ENCODE peak calls at places on chromosomes 1 and 21, in five cellular contexts. C is cardiac fibroblast, G is thoracic aorta, B is OCI-LY7, P is fibroblast of the aortic adventitia. N is an unnamed sample.
A peak's percentile ranks its signal among the peaks of the same experiment; 100 is the strongest.

GRCh38 chr1:234780112-234780511 is 170.1 kb upstream of the IRF2BP2 start:
- DNase-seq in C (no peak), G (no peak), B (no peak), P (no peak), N (no peak)

GRCh38 chr1:153260473-153260979 is 1.0 kb downstream of the LORICRIN start:
- DNase-seq in C (no peak), G (no peak), B (no peak), P (no peak), N (no peak)

GRCh38 chr1:218693584-218693983 is 348.4 kb downstream of the TGFB2 start:
- DNase-seq in C (no peak), G (no peak), B (no peak), P (no peak), N (no peak)

GRCh38 chr1:32200226-32201010 is at the start of gene CCDC28B:
- DNase-seq in C (peak; percentile 69), G (no peak), B (peak; percentile 61), P (peak; percentile 67), N (peak; percentile 70)

GRCh38 chr1:80915491-80915890 is 885.2 kb upstream of the ADGRL2 start:
- DNase-seq in C (no peak), G (no peak), B (no peak), P (no peak), N (no peak)

GRCh38 chr1:64745181-64745985 is 508 bp downstream of the RAVER2 start:
- DNase-seq in C (peak; percentile 37), G (no peak), B (no peak), P (peak; percentile 55), N (peak; percentile 40)

GRCh38 chr1:66436378-66437135 is 97.4 kb upstream of the SGIP1 start:
- DNase-seq in C (peak; percentile 71), G (no peak), B (peak; percentile 55), P (peak; percentile 77), N (peak; percentile 90)

GRCh38 chr1:117967472-117967871 is 37.9 kb downstream of the WDR3 start:
- DNase-seq in C (peak; percentile 52), G (no peak), B (no peak), P (peak; percentile 71), N (peak; percentile 51)

GRCh38 chr21:34795152-34796141 is 126.7 kb downstream of the CLIC6 start:
- DNase-seq in C (peak; percentile 82), G (no peak), B (no peak), P (peak; percentile 68), N (peak; percentile 80)

GRCh38 chr1:22509815-22510214 is 53.5 kb upstream of the EPHA8 start:
- DNase-seq in C (no peak), G (no peak), B (no peak), P (peak; percentile 45), N (peak; percentile 17)

GRCh38 chr1:67323087-67323486 is 15.4 kb downstream of the IL12RB2 start:
- DNase-seq in C (no peak), G (no peak), B (no peak), P (no peak), N (no peak)

GRCh38 chr1:44609412-44609767 is 64.9 kb downstream of the TMEM53 start:
- DNase-seq in C (peak; percentile 60), G (no peak), B (peak; percentile 47), P (peak; percentile 62), N (peak; percentile 45)

GRCh38 chr1:155698382-155699038 is 9.6 kb downstream of the DAP3 start:
- DNase-seq in C (peak; percentile 60), G (no peak), B (no peak), P (peak; percentile 71), N (peak; percentile 71)

GRCh38 chr21:17818158-17819113 is 720 bp downstream of the C21orf91 start:
- DNase-seq in C (peak; percentile 36), G (no peak), B (peak; percentile 78), P (peak; percentile 35), N (peak; percentile 20)

GRCh38 chr21:17819878-17820232 is 699 bp upstream of the C21orf91 start:
- DNase-seq in C (no peak), G (peak; percentile 7), B (peak; percentile 87), P (no peak), N (no peak)

GRCh38 chr21:17823846-17824245 is 4.7 kb upstream of the C21orf91 start:
- DNase-seq in C (no peak), G (no peak), B (no peak), P (no peak), N (no peak)

GRCh38 chr21:17819114-17819877 is at the start of gene C21orf91:
- DNase-seq in C (peak; percentile 87), G (peak; percentile 47), B (peak; percentile 94), P (peak; percentile 90), N (peak; percentile 90)

DNA sequence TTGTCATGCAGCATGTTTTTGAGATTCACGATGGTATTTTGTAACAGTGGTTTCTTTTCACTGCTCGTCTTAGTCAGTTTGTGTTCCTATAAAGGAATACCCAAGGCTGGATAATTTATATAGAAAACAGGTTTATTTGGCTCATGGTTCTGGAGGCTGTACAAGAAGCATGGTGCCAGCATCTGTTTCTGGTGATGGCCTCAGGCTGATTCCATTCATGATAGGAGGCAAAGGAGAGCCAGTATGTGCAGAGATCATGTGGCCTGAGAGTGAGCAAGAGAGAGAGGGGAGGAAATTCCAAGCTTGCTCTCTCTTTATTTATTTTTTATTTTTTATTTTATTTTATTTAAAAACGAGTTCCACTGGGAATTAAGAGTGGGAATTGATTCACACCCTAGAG is 2.0 kb upstream of the C21orf91 start:
- DNase-seq in C (no peak), G (no peak), B (no peak), P (no peak), N (no peak)
- H3K4me3 ChIP-seq in C (no peak overlapping the region), G (no peak overlapping the region), B (peak overlapping the region; percentile 89), P (no peak overlapping the region), N (no peak overlapping the region)

GRCh38 chr1:14773621-14774020 is 175.1 kb downstream of the KAZN start:
- DNase-seq in C (no peak), G (no peak), B (no peak), P (no peak), N (no peak)
- TF ChIP-seq CTCF in C (no peak), G (no peak), B (no peak), P (no peak), N (no peak)

DNA sequence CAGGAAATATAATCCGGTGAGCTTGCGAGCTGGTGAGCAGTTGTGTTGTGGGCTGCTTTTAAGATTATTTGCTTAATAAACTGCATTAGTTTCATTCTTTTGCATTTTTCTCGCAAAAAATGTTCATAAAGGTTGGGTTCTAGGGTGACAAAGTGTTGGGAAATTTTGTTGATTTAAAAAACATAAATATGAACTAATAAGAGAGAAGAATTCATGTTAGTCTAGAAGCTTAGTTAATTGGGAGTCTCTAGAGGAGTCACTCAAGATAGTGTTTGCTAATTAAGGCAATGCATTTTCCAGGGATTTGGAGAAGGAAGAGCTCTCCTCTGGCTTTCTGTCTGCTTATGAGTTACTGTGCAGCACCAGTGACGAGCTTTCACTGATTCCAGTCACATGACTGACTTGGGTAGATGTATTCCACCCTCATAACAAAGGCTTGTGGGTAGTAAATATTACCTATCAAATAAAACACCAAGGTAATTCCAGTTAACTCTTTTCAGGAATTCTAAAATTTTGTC is 417.0 kb downstream of the PTBP2 start:
- DNase-seq in C (no peak), G (no peak), B (no peak), P (peak; percentile 7), N (no peak)
- H3K4me3 ChIP-seq in C (no peak overlapping the region), G (peak overlapping the region; percentile 35), B (no peak overlapping the region), P (no peak overlapping the region), N (no peak overlapping the region)

DNA sequence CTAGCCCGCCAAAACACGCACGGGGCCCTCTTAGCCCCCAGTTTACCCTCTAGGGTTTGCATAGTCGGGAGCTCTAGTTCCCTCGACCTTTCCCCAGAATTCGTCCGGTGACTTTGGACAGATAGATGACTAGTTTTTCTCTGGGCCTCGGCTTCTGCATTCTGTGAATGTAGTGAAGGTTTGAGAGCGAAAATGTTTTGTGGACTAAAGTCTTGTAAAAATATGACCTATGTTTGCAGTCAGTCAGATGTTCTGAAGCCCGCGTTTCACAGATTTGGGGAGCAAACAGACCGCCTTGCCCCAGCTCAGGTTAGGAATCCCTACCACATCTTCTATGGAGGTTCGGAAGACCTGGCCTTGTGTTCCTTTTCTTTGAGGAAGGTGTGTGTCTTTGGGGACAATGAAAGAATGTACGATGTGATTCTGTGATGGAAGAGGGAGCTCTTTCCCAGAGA is 401 bp downstream of the UQCRH start:
- DNase-seq in C (peak; percentile 15), G (no peak), B (no peak), P (peak; percentile 9), N (no peak)
- TF ChIP-seq CTCF in C (no peak), G (no peak), B (peak; percentile 6), P (no peak), N (no peak)

GRCh38 chr1:94961994-94962744 is 35.3 kb upstream of the CNN3 start:
- DNase-seq in C (peak; percentile 25), G (no peak), B (no peak), P (no peak), N (no peak)
- H3K4me3 ChIP-seq in C (no peak overlapping the region), G (peak overlapping the region; percentile 70), B (peak overlapping the region; percentile 58), P (peak overlapping the region; percentile 60), N (peak overlapping the region; percentile 58)